ENCODE peak calls at places on chromosomes 16 and 17, in six cellular contexts. H is ascending aorta, E is thoracic aorta, V is dorsolateral prefrontal cortex, J is cardiac fibroblast, M is heart left ventricle. O is an unnamed sample.

GRCh38 chr17:57342963-57343589 is 86.8 kb downstream of the MSI2 start:
- DNase-seq in H (no peak), E (no peak), V (no peak), J (no peak), M (no peak), O (no peak)

GRCh38 chr17:15185625-15185991 is 79.5 kb downstream of the PMP22 start:
- DNase-seq in H (no peak), E (no peak), V (no peak), J (peak), M (peak), O (peak)

GRCh38 chr17:76688165-76688622 is 22.6 kb downstream of the MXRA7 start:
- DNase-seq in H (peak), E (no peak), V (no peak), J (no peak), M (no peak), O (no peak)

GRCh38 chr17:1137465-1137894 is 42.3 kb downstream of the ABR start:
- DNase-seq in H (no peak), E (no peak), V (no peak), J (no peak), M (no peak), O (no peak)

GRCh38 chr16:8816967-8817662 is 19.5 kb downstream of the PMM2 start:
- DNase-seq in H (no peak), E (no peak), V (no peak), J (no peak), M (no peak), O (no peak)

GRCh38 chr17:82267575-82268379 is 5.7 kb downstream of the CSNK1D start:
- DNase-seq in H (peak), E (peak), V (peak), J (peak), M (peak), O (peak)

GRCh38 chr17:1640329-1641064 is 5.0 kb downstream of the SCARF1 start:
- DNase-seq in H (no peak), E (no peak), V (peak), J (no peak), M (peak), O (no peak)

GRCh38 chr16:86355114-86355513 is 155.2 kb upstream of the FOXF1 start:
- DNase-seq in H (no peak), E (no peak), V (no peak), J (no peak), M (no peak), O (no peak)

GRCh38 chr16:22300427-22301071 is 3.3 kb downstream of the POLR3E start:
- DNase-seq in H (no peak), E (no peak), V (peak), J (peak), M (peak), O (peak)

GRCh38 chr16:89982318-89982717 is 33.8 kb downstream of the DEF8 start:
- DNase-seq in H (no peak), E (no peak), V (no peak), J (no peak), M (no peak), O (no peak)

GRCh38 chr17:48002920-48003685 is 32.2 kb downstream of the CDK5RAP3 start:
- DNase-seq in H (no peak), E (no peak), V (no peak), J (no peak), M (peak), O (no peak)

GRCh38 chr16:85329059-85329812 is 217.0 kb upstream of the CIBAR2 start:
- DNase-seq in H (no peak), E (no peak), V (no peak), J (peak), M (no peak), O (no peak)

GRCh38 chr17:6413073-6413472 is 21.8 kb downstream of the AIPL1 start:
- DNase-seq in H (no peak), E (no peak), V (no peak), J (peak), M (no peak), O (peak)

GRCh38 chr16:15607700-15608396 is 35.1 kb downstream of the MARF1 start:
- DNase-seq in H (peak), E (no peak), V (no peak), J (peak), M (peak), O (no peak)

GRCh38 chr16:23514381-23515152 is 4.3 kb upstream of the GGA2 start:
- DNase-seq in H (no peak), E (no peak), V (no peak), J (no peak), M (no peak), O (no peak)

GRCh38 chr17:67125417-67125816 is 81.1 kb downstream of the CACNG1 start:
- DNase-seq in H (no peak), E (no peak), V (no peak), J (no peak), M (no peak), O (no peak)

GRCh38 chr16:87780385-87780989 is 14.7 kb upstream of the KLHDC4 start:
- DNase-seq in H (no peak), E (no peak), V (no peak), J (peak), M (peak), O (no peak)

GRCh38 chr17:67221062-67221998 is 23.7 kb downstream of the HELZ start:
- DNase-seq in H (no peak), E (no peak), V (no peak), J (peak), M (no peak), O (no peak)

GRCh38 chr17:8275421-8276290 is 12.8 kb upstream of the RANGRF start:
- DNase-seq in H (no peak), E (no peak), V (no peak), J (no peak), M (no peak), O (no peak)

GRCh38 chr17:60604686-60605334 is 4.8 kb downstream of the PPM1D start:
- DNase-seq in H (peak), E (peak), V (no peak), J (peak), M (peak), O (peak)

GRCh38 chr17:6796017-6796886 is 20.2 kb downstream of the FBXO39 start:
- DNase-seq in H (no peak), E (no peak), V (no peak), J (no peak), M (no peak), O (no peak)

GRCh38 chr17:60161598-60162330 is 12.0 kb downstream of the CA4 start:
- DNase-seq in H (peak), E (no peak), V (peak), J (no peak), M (no peak), O (no peak)

GRCh38 chr17:60280673-60281072 is 111.3 kb downstream of the USP32 start:
- DNase-seq in H (no peak), E (no peak), V (no peak), J (no peak), M (no peak), O (no peak)

GRCh38 chr17:59845595-59846390 is 47.0 kb downstream of the TUBD1 start:
- DNase-seq in H (no peak), E (no peak), V (no peak), J (peak), M (no peak), O (no peak)

GRCh38 chr17:34291721-34292348 is 6.3 kb downstream of the CCL11 start:
- DNase-seq in H (no peak), E (no peak), V (no peak), J (no peak), M (no peak), O (no peak)

GRCh38 chr17:14428640-14429029 is 127.8 kb downstream of the HS3ST3B1 start:
- DNase-seq in H (no peak), E (no peak), V (no peak), J (no peak), M (no peak), O (no peak)

GRCh38 chr16:50735629-50736122 is 6.2 kb upstream of the CYLD start:
- DNase-seq in H (no peak), E (no peak), V (no peak), J (no peak), M (no peak), O (no peak)

GRCh38 chr17:63987616-63988478 is 10.3 kb upstream of the PRR29 start:
- DNase-seq in H (no peak), E (no peak), V (no peak), J (no peak), M (peak), O (no peak)

DNA sequence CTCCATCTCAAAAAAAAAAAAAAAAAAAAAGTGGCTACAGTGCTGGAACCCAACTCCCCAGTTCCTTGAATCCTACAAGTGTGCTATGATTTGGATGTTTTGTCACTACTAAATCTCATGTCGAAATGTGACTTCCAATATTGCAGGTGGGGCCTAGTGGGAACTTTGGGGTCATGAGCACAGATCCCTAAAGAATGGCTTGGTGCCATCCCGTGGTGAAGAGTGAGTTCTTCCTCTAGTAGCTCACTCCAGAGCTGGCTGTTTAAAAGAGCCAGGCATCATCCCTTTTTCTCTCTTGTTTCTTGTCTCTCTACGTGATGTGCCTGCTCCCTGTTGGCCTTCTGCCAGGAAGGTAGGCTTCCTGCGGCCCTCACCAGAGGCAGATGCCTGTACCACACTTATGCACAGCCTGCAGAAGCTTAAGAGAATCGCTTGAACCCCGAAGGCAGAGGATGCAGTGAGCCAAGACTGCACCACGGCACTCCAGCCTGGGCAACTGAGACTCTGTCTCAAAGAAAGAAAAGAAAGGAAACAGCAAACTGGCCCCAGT is 3.0 kb downstream of the MT1E start:
- DNase-seq in H (no peak), E (no peak), V (no peak), J (no peak), M (no peak), O (no peak)
- TF ChIP-seq CTCF in H (no peak), E (no peak), V (no peak), J (no peak), M (no peak), O (no peak)

GRCh38 chr16:14187517-14188338 is 116.6 kb downstream of the MRTFB start:
- DNase-seq in H (no peak), E (no peak), V (no peak), J (no peak), M (no peak), O (no peak)
- H3K4me3 ChIP-seq in H (peak), E (peak), V (peak), J (no peak), M (peak), O (peak)

DNA sequence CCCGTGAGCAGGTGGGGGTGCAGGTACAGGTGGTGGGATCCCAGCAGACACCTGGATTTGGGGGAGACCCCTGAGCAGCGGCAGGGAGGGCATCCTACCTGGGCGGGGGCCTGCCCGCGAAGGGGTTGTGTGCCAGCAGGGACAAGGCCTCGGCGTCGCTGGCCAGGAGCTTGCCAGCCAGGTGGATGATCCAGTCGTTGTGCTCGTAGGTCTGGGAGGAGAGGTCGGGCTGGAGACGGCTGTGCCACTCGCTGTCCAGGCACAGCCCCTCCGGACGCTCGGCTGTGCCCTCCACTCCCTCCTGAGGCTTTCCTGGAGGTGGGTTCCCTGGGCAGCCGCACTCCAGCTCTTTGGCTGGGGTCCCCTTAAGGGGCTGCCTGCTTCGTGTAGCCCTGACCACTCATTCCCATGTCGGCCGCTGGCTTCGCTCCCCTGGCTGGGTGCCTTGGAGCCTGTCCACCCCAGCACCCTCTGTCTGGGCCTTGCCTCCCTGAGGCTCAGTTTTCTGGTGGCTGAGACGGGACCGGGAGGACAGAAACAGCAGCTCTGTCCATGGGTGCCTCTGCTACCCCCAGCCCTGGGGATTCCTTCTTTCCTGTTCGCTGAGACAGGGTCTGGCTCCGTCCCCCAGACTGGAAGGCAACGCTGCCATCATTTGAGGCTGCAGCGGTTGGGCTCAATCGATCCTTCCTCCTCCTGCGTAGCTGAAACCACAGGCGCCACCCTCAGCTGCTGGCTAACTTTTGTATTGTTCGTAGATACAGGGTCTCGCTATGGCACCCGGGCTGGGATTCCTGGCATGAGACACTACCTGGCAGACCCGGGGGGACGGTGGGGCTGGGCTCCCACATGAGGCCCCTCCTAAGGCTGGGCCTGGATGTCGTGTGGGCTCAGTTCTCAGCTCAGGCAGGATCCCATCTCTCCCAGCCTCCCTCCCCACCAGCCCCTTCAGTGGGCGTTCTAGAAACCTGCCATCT is 68.6 kb upstream of the GNG13 start:
- DNase-seq in H (no peak), E (no peak), V (no peak), J (no peak), M (peak), O (no peak)
- TF ChIP-seq CTCF in H (no peak), E (no peak), V (no peak), J (no peak), M (no peak), O (no peak)

GRCh38 chr16:4114257-4115208 is 1.7 kb downstream of the ADCY9 start:
- DNase-seq in H (no peak), E (no peak), V (peak), J (no peak), M (peak), O (no peak)

GRCh38 chr16:4117250-4117578 is 972 bp upstream of the ADCY9 start:
- DNase-seq in H (no peak), E (no peak), V (no peak), J (no peak), M (no peak), O (no peak)

GRCh38 chr16:4116328-4117249 is at the start of gene ADCY9:
- DNase-seq in H (peak), E (no peak), V (peak), J (peak), M (peak), O (no peak)

GRCh38 chr16:4115209-4115940 is 867 bp downstream of the ADCY9 start:
- DNase-seq in H (peak), E (no peak), V (peak), J (peak), M (peak), O (no peak)

GRCh38 chr16:4115941-4116327 is 308 bp downstream of the ADCY9 start:
- DNase-seq in H (no peak), E (no peak), V (no peak), J (no peak), M (no peak), O (no peak)
- H3K4me3 ChIP-seq in H (peak), E (peak), V (peak), J (peak), M (peak), O (peak)

GRCh38 chr17:4522661-4523060 is 24.0 kb downstream of the SPNS2 start:
- DNase-seq in H (no peak), E (no peak), V (no peak), J (no peak), M (no peak), O (no peak)

GRCh38 chr17:4518901-4519300 is 20.2 kb downstream of the SPNS2 start:
- DNase-seq in H (no peak), E (no peak), V (no peak), J (no peak), M (no peak), O (no peak)

GRCh38 chr17:4520060-4520880 is 21.6 kb downstream of the SPNS2 start:
- DNase-seq in H (no peak), E (no peak), V (no peak), J (no peak), M (no peak), O (no peak)

GRCh38 chr17:4519361-4519788 is 20.7 kb downstream of the SPNS2 start:
- DNase-seq in H (no peak), E (no peak), V (no peak), J (no peak), M (peak), O (no peak)

GRCh38 chr17:4520881-4521600 is 22.4 kb downstream of the SPNS2 start:
- DNase-seq in H (no peak), E (no peak), V (no peak), J (peak), M (no peak), O (peak)
- TF ChIP-seq CTCF in H (no peak), E (no peak), V (no peak), J (no peak), M (no peak), O (no peak)

O was measured in AG09309.